ENCODE peak calls at places on chromosomes 7 and 10, in seven cellular contexts. Y is neuronal stem cell, M is H9, G is IMR-90, I is mesendoderm, P is H1, T is trophoblast cell. S is an unnamed sample.

GRCh38 chr10:123991622-123992570 is 100.3 kb upstream of the CPXM2 start:
- DNase-seq in Y (no peak), M (no peak), G (no peak), I (no peak), P (no peak), T (no peak), S (no peak)

GRCh38 chr7:152435384-152436278 is at the start of gene KMT2C:
- DNase-seq in Y (peak; percentile 61), M (peak; percentile 37), G (peak; percentile 43), I (peak; percentile 46), P (peak; percentile 65), T (peak; percentile 20), S (peak; percentile 54)

GRCh38 chr7:5354460-5355279 is 69.0 kb downstream of the TNRC18 start:
- DNase-seq in Y (no peak), M (peak; percentile 74), G (peak; percentile 43), I (peak; percentile 76), P (no peak), T (no peak), S (peak; percentile 66)

GRCh38 chr7:27453702-27454405 is 208.8 kb downstream of the HIBADH start:
- DNase-seq in Y (no peak), M (no peak), G (peak; percentile 89), I (peak; percentile 44), P (no peak), T (no peak), S (peak; percentile 93)

GRCh38 chr10:5291501-5292195 is 73.1 kb upstream of the UCN3 start:
- DNase-seq in Y (no peak), M (no peak), G (peak; percentile 79), I (peak; percentile 28), P (no peak), T (peak; percentile 36), S (peak; percentile 98)

GRCh38 chr7:24129597-24129996 is 154.4 kb upstream of the NPY start:
- DNase-seq in Y (no peak), M (no peak), G (peak; percentile 22), I (no peak), P (no peak), T (no peak), S (peak; percentile 58)

GRCh38 chr10:46006219-46006618 is 24.2 kb downstream of the NCOA4 start:
- DNase-seq in Y (no peak), M (no peak), G (peak; percentile 84), I (no peak), P (no peak), T (no peak), S (peak; percentile 32)

GRCh38 chr10:13637303-13637856 is 50.6 kb downstream of the PRPF18 start:
- DNase-seq in Y (no peak), M (no peak), G (no peak), I (no peak), P (no peak), T (no peak), S (no peak)

GRCh38 chr10:33963656-33964175 is 629.2 kb upstream of the NRP1 start:
- DNase-seq in Y (no peak), M (no peak), G (peak; percentile 2), I (no peak), P (no peak), T (no peak), S (no peak)

GRCh38 chr10:33277135-33277536 is 57.3 kb downstream of the NRP1 start:
- DNase-seq in Y (no peak), M (no peak), G (peak; percentile 47), I (no peak), P (no peak), T (peak; percentile 43), S (peak; percentile 46)

GRCh38 chr7:42274052-42274451 is 37.0 kb upstream of the GLI3 start:
- DNase-seq in Y (no peak), M (no peak), G (peak; percentile 79), I (no peak), P (no peak), T (peak; percentile 3), S (peak; percentile 28)

GRCh38 chr7:138204285-138204988 is 128.2 kb downstream of the AKR1D1 start:
- DNase-seq in Y (no peak), M (no peak), G (no peak), I (no peak), P (no peak), T (no peak), S (no peak)

GRCh38 chr7:50270531-50271018 is 33.9 kb upstream of the IKZF1 start:
- DNase-seq in Y (no peak), M (no peak), G (no peak), I (no peak), P (no peak), T (no peak), S (no peak)

GRCh38 chr7:139066315-139066714 is 30.5 kb upstream of the ZC3HAV1L start:
- DNase-seq in Y (no peak), M (no peak), G (no peak), I (no peak), P (no peak), T (no peak), S (no peak)

GRCh38 chr10:74929197-74929596 is 102.8 kb downstream of the KAT6B start:
- DNase-seq in Y (no peak), M (no peak), G (peak; percentile 71), I (no peak), P (no peak), T (no peak), S (peak; percentile 28)
- H3K4me1 ChIP-seq in Y (peaks cover 11% of the 10 kb centered on the region), M (peaks cover 3% of the 10 kb centered on the region), G (peaks cover 22% of the 10 kb centered on the region), I (peaks cover 3% of the 10 kb centered on the region), P (peaks cover 6% of the 10 kb centered on the region), T (no peaks in the 10 kb centered on the region), S (peaks cover 7% of the 10 kb centered on the region)

DNA sequence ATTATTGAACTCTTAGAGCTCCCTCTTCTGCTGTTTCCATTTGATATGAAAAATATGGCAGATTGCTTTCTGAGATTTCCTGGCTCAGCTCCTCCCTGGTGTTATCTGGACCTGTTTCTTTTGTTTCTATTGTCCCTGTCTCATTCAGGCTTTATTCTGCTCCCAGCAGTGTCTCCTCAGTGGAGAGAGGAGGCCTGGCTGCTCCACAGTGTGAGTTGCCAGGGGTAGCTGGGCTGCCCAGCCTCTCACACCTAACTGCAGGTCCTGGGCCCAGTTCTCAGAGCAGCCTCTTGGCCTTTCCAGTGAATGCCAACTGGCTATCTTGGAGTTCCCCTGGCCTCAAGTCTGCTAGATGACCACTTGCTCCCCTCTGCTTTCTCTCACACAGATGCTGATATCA is 127.0 kb downstream of the VPS41 start:
- DNase-seq in Y (no peak), M (peak; percentile 46), G (no peak), I (no peak), P (no peak), T (no peak), S (no peak)
- H3K18ac ChIP-seq in Y (no peak overlapping the region), M (no peak overlapping the region), G (no peak overlapping the region), I (no peak overlapping the region), P (peak overlapping the region; percentile 62), T (no peak overlapping the region), S (no peak overlapping the region)

GRCh38 chr10:104256335-104257080 is 1.8 kb downstream of the GSTO1 start:
- DNase-seq in Y (no peak), M (no peak), G (no peak), I (no peak), P (no peak), T (no peak), S (peak; percentile 43)

GRCh38 chr10:104259456-104259855 is 4.8 kb downstream of the GSTO1 start:
- DNase-seq in Y (no peak), M (no peak), G (no peak), I (no peak), P (no peak), T (no peak), S (no peak)

GRCh38 chr10:104255244-104255981 is 721 bp downstream of the GSTO1 start:
- DNase-seq in Y (no peak), M (no peak), G (peak; percentile 90), I (peak; percentile 26), P (no peak), T (peak; percentile 34), S (peak; percentile 92)

GRCh38 chr10:104258209-104258608 is 3.5 kb downstream of the GSTO1 start:
- DNase-seq in Y (no peak), M (no peak), G (no peak), I (no peak), P (no peak), T (no peak), S (no peak)

DNA sequence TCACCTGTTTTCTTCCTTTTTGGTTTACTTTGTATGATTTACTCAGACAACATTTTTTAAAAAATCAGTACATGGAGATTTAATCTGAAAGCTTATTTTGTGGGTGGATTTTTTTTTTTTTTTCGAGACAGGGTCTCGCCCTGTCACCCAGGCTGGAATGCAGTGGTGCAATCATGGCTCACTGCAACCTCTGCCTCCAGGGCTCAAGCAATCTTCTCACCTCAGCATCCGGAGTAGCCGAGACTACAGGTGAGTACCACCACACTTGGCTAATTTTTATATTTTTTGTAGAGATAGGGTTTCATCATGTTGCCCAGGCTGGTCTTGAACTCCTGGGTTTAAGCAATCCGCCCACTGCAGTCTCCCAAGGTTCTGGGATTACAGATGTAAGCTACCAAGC is 2.5 kb downstream of the GSTO1 start:
- DNase-seq in Y (no peak), M (no peak), G (no peak), I (no peak), P (no peak), T (no peak), S (no peak)
- H3K4me1 ChIP-seq in Y (peaks cover 2% of the 10 kb centered on the region), M (peaks cover 11% of the 10 kb centered on the region), G (peaks cover 15% of the 10 kb centered on the region), I (peaks cover 8% of the 10 kb centered on the region), P (peaks cover 17% of the 10 kb centered on the region), T (no peaks in the 10 kb centered on the region), S (peaks cover 9% of the 10 kb centered on the region)

DNA sequence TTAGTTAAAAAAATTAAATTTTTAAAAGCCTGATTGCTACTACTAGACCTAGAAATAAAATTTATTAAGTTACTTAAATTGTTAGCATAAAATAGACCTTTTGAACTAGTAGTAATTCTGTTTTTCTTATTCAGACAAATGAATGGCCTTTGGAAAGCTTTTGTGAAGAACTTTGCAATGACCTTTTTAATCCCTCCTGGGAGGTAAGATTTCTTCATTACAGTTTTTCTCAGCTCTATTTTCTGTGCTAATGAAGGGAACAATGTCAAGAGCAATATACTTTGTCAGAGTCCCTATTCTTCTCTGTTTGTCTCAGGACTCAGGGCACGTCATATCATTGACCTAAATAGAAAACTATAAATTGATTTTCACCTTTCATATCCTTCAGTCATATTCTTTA is 33.5 kb downstream of the BTAF1 start:
- DNase-seq in Y (no peak), M (no peak), G (no peak), I (no peak), P (no peak), T (no peak), S (no peak)
- H3K18ac ChIP-seq in Y (no peak overlapping the region), M (no peak overlapping the region), G (no peak overlapping the region), I (no peak overlapping the region), P (no peak overlapping the region), T (no peak overlapping the region), S (no peak overlapping the region)

DNA sequence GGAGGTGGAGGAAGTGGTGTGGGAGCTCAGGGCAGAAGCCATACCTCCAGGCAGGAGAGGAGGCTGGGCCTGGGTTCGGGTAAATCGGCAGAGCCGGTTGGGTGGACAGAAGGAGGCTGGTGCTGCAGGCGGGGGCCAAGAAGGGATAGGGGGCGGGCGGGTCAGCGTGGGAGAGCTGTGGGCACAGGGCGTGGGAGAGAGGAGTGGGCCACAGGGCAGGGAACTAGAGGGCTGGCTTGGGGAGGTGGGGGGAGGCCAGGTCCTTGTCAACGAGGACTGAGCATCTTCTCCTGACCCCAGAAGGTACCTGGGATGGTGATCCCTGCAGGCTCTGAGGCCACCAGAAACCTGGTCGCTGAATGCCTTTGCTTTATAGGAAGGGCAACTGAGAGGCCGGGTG is 11.9 kb downstream of the LAT2 start:
- DNase-seq in Y (no peak), M (no peak), G (no peak), I (no peak), P (no peak), T (no peak), S (no peak)
- H3K4me1 ChIP-seq in Y (peaks cover 2% of the 10 kb centered on the region), M (no peaks in the 10 kb centered on the region), G (no peaks in the 10 kb centered on the region), I (no peaks in the 10 kb centered on the region), P (no peaks in the 10 kb centered on the region), T (no peaks in the 10 kb centered on the region), S (peaks cover 3% of the 10 kb centered on the region)

GRCh38 chr7:1204460-1204859 is 28.2 kb upstream of the UNCX start:
- DNase-seq in Y (no peak), M (no peak), G (no peak), I (no peak), P (no peak), T (no peak), S (no peak)
- H3K18ac ChIP-seq in Y (no peak overlapping the region), M (no peak overlapping the region), G (no peak overlapping the region), I (no peak overlapping the region), P (no peak overlapping the region), T (no peak overlapping the region), S (no peak overlapping the region)